ENCODE peak calls at places on chromosomes 7 and 10, in eight cellular contexts. One of them, this sample, is unnamed.
A peak's percentile ranks its signal among the peaks of the same experiment; 100 is the strongest.

GRCh38 chr10:93180402-93181040 is 106.8 kb downstream of the CYP26A1 start:
- DNase-seq in psoas muscle: peak; percentile 66
- DNase-seq in cardiac muscle cell: no peak
- DNase-seq in A673: no peak
- DNase-seq in colonic mucosa: peak; percentile 21
- DNase-seq in dorsolateral prefrontal cortex: no peak
- DNase-seq in mesendoderm: no peak
- DNase-seq in CD4-positive, alpha-beta T cell: no peak
- DNase-seq in this sample: no peak

GRCh38 chr7:73718438-73718881 is 1.0 kb downstream of the STX1A start:
- DNase-seq in A673: no peak
- DNase-seq in mesendoderm: no peak
- DNase-seq in psoas muscle: no peak
- DNase-seq in colonic mucosa: no peak
- DNase-seq in CD4-positive, alpha-beta T cell: no peak
- DNase-seq in cardiac muscle cell: no peak
- DNase-seq in dorsolateral prefrontal cortex: no peak
- DNase-seq in this sample: no peak

GRCh38 chr10:33293531-33294170 is 40.8 kb downstream of the NRP1 start:
- DNase-seq in mesendoderm: no peak
- DNase-seq in psoas muscle: no peak
- DNase-seq in dorsolateral prefrontal cortex: no peak
- DNase-seq in colonic mucosa: no peak
- DNase-seq in A673: no peak
- DNase-seq in CD4-positive, alpha-beta T cell: no peak
- DNase-seq in cardiac muscle cell: no peak
- DNase-seq in this sample: no peak

GRCh38 chr10:92696606-92697383 is 7.0 kb downstream of the HHEX start:
- DNase-seq in mesendoderm: peak; percentile 66
- DNase-seq in A673: no peak
- DNase-seq in psoas muscle: no peak
- DNase-seq in cardiac muscle cell: no peak
- DNase-seq in CD4-positive, alpha-beta T cell: no peak
- DNase-seq in dorsolateral prefrontal cortex: no peak
- DNase-seq in colonic mucosa: no peak
- DNase-seq in this sample: no peak

GRCh38 chr7:33905389-33906032 is at the start of gene BMPER:
- DNase-seq in psoas muscle: peak; percentile 33
- DNase-seq in CD4-positive, alpha-beta T cell: no peak
- DNase-seq in A673: peak; percentile 59
- DNase-seq in colonic mucosa: peak; percentile 28
- DNase-seq in cardiac muscle cell: peak; percentile 92
- DNase-seq in mesendoderm: peak; percentile 90
- DNase-seq in dorsolateral prefrontal cortex: peak; percentile 59
- DNase-seq in this sample: no peak

GRCh38 chr7:18936265-18936664 is 181.2 kb downstream of the TWIST1 start:
- DNase-seq in cardiac muscle cell: no peak
- DNase-seq in A673: no peak
- DNase-seq in psoas muscle: no peak
- DNase-seq in colonic mucosa: no peak
- DNase-seq in mesendoderm: no peak
- DNase-seq in dorsolateral prefrontal cortex: no peak
- DNase-seq in CD4-positive, alpha-beta T cell: no peak
- DNase-seq in this sample: no peak

GRCh38 chr7:33900501-33900900 is 4.8 kb upstream of the BMPER start:
- DNase-seq in colonic mucosa: no peak
- DNase-seq in mesendoderm: no peak
- DNase-seq in dorsolateral prefrontal cortex: no peak
- DNase-seq in psoas muscle: no peak
- DNase-seq in cardiac muscle cell: no peak
- DNase-seq in A673: no peak
- DNase-seq in CD4-positive, alpha-beta T cell: no peak
- DNase-seq in this sample: no peak

GRCh38 chr7:192035-192649 is at the start of gene FAM20C:
- DNase-seq in psoas muscle: peak; percentile 90
- DNase-seq in CD4-positive, alpha-beta T cell: peak; percentile 22
- DNase-seq in dorsolateral prefrontal cortex: peak; percentile 87
- DNase-seq in A673: peak; percentile 91
- DNase-seq in cardiac muscle cell: peak; percentile 91
- DNase-seq in mesendoderm: peak; percentile 61
- DNase-seq in colonic mucosa: peak; percentile 79
- DNase-seq in this sample: no peak

GRCh38 chr10:76547352-76547972 is 1090.1 kb downstream of the KCNMA1 start:
- DNase-seq in colonic mucosa: peak; percentile 86
- DNase-seq in CD4-positive, alpha-beta T cell: peak; percentile 2
- DNase-seq in dorsolateral prefrontal cortex: peak; percentile 73
- DNase-seq in mesendoderm: peak; percentile 86
- DNase-seq in cardiac muscle cell: peak; percentile 91
- DNase-seq in psoas muscle: peak; percentile 62
- DNase-seq in A673: peak; percentile 83
- DNase-seq in this sample: no peak

GRCh38 chr7:90713628-90714027 is 117.5 kb downstream of the CDK14 start:
- DNase-seq in mesendoderm: no peak
- DNase-seq in colonic mucosa: no peak
- DNase-seq in CD4-positive, alpha-beta T cell: no peak
- DNase-seq in cardiac muscle cell: no peak
- DNase-seq in dorsolateral prefrontal cortex: no peak
- DNase-seq in psoas muscle: no peak
- DNase-seq in A673: no peak
- DNase-seq in this sample: no peak

GRCh38 chr7:90709501-90710465 is 113.7 kb downstream of the CDK14 start:
- DNase-seq in mesendoderm: peak; percentile 51
- DNase-seq in psoas muscle: no peak
- DNase-seq in colonic mucosa: no peak
- DNase-seq in dorsolateral prefrontal cortex: peak; percentile 34
- DNase-seq in CD4-positive, alpha-beta T cell: no peak
- DNase-seq in A673: peak; percentile 73
- DNase-seq in cardiac muscle cell: no peak
- DNase-seq in this sample: no peak

GRCh38 chr7:90706067-90706716 is 110.1 kb downstream of the CDK14 start:
- DNase-seq in mesendoderm: no peak
- DNase-seq in colonic mucosa: no peak
- DNase-seq in A673: peak; percentile 58
- DNase-seq in dorsolateral prefrontal cortex: no peak
- DNase-seq in cardiac muscle cell: no peak
- DNase-seq in CD4-positive, alpha-beta T cell: no peak
- DNase-seq in psoas muscle: no peak
- DNase-seq in this sample: no peak

GRCh38 chr7:90708841-90709317 is 112.8 kb downstream of the CDK14 start:
- DNase-seq in mesendoderm: peak; percentile 88
- DNase-seq in A673: peak; percentile 90
- DNase-seq in CD4-positive, alpha-beta T cell: no peak
- DNase-seq in dorsolateral prefrontal cortex: no peak
- DNase-seq in colonic mucosa: peak; percentile 63
- DNase-seq in psoas muscle: no peak
- DNase-seq in cardiac muscle cell: peak; percentile 69
- DNase-seq in this sample: no peak

GRCh38 chr7:90710466-90710850 is 114.3 kb downstream of the CDK14 start:
- DNase-seq in dorsolateral prefrontal cortex: no peak
- DNase-seq in CD4-positive, alpha-beta T cell: no peak
- DNase-seq in A673: no peak
- DNase-seq in colonic mucosa: no peak
- DNase-seq in cardiac muscle cell: no peak
- DNase-seq in psoas muscle: no peak
- DNase-seq in mesendoderm: no peak
- DNase-seq in this sample: no peak
- H3K27ac ChIP-seq in dorsolateral prefrontal cortex: peak overlapping the region; percentile 60
- H3K27ac ChIP-seq in CD4-positive, alpha-beta T cell: no peak overlapping the region
- H3K27ac ChIP-seq in A673: peak overlapping the region; percentile 71
- H3K27ac ChIP-seq in colonic mucosa: no peak overlapping the region
- H3K27ac ChIP-seq in cardiac muscle cell: no peak overlapping the region
- H3K27ac ChIP-seq in psoas muscle: no peak overlapping the region
- H3K27ac ChIP-seq in mesendoderm: no peak overlapping the region
- H3K27ac ChIP-seq in this sample: no peak overlapping the region

GRCh38 chr7:112744818-112745217 is 45.4 kb downstream of the TMEM168 start:
- DNase-seq in dorsolateral prefrontal cortex: no peak
- DNase-seq in mesendoderm: no peak
- DNase-seq in A673: no peak
- DNase-seq in psoas muscle: no peak
- DNase-seq in colonic mucosa: no peak
- DNase-seq in cardiac muscle cell: peak; percentile 8
- DNase-seq in CD4-positive, alpha-beta T cell: no peak
- DNase-seq in this sample: no peak
- H3K27ac ChIP-seq in dorsolateral prefrontal cortex: no peak overlapping the region
- H3K27ac ChIP-seq in mesendoderm: no peak overlapping the region
- H3K27ac ChIP-seq in A673: no peak overlapping the region
- H3K27ac ChIP-seq in psoas muscle: no peak overlapping the region
- H3K27ac ChIP-seq in colonic mucosa: no peak overlapping the region
- H3K27ac ChIP-seq in cardiac muscle cell: peak overlapping the region; percentile 38
- H3K27ac ChIP-seq in CD4-positive, alpha-beta T cell: no peak overlapping the region
- H3K27ac ChIP-seq in this sample: no peak overlapping the region

DNA sequence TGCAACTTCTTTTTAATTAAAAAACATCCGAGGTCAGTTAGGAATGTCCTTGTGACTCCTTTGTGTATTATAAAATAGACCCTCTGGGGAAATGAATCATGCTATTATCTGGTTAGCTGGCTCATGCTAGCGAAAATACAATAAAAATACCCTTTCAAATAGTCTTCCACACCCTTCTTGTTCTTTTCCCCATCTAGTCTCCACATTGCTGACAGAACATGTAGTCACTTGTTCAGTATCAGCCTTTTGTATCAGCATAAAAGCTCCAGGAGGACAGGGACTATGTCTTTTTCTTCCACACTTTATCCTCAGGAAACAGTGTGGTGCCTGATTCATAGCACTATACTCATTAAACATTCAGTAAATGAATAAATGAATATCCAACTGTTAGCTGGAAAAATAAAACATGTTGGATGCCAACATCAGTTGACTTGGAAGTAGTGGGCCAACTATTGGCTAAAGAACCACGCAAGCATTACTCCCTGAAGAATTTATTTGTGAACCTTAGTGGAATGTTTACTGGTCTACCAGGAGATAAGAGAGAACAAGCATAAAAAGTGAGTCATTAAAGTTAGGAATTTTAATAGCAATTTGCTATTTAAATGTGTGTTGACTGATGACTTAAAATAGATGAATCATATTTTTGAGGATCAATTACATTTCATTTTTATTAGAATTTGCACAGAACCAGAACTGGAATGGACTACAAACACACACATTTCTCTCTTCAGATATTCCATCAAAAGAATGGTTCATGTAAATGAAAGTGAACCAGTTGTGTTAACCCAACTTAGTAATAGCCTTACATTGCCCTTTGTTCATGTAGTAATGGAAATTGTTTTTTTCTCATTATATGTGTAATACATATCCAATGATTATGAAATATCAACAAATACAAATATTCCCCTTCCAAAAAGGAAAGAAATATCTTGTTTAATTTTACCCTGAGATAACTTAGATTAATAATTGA is 129.6 kb downstream of the DKK1 start:
- DNase-seq in mesendoderm: no peak
- DNase-seq in cardiac muscle cell: no peak
- DNase-seq in psoas muscle: no peak
- DNase-seq in colonic mucosa: no peak
- DNase-seq in A673: peak; percentile 64
- DNase-seq in dorsolateral prefrontal cortex: no peak
- DNase-seq in CD4-positive, alpha-beta T cell: no peak
- DNase-seq in this sample: no peak
- H3K27ac ChIP-seq in mesendoderm: no peak overlapping the region
- H3K27ac ChIP-seq in cardiac muscle cell: no peak overlapping the region
- H3K27ac ChIP-seq in psoas muscle: no peak overlapping the region
- H3K27ac ChIP-seq in colonic mucosa: no peak overlapping the region
- H3K27ac ChIP-seq in A673: no peak overlapping the region
- H3K27ac ChIP-seq in dorsolateral prefrontal cortex: no peak overlapping the region
- H3K27ac ChIP-seq in CD4-positive, alpha-beta T cell: no peak overlapping the region
- H3K27ac ChIP-seq in this sample: no peak overlapping the region

GRCh38 chr10:6400331-6400730 is 179.7 kb downstream of the PRKCQ start:
- DNase-seq in dorsolateral prefrontal cortex: no peak
- DNase-seq in mesendoderm: peak; percentile 33
- DNase-seq in cardiac muscle cell: no peak
- DNase-seq in A673: no peak
- DNase-seq in CD4-positive, alpha-beta T cell: no peak
- DNase-seq in psoas muscle: no peak
- DNase-seq in colonic mucosa: no peak
- DNase-seq in this sample: no peak

GRCh38 chr10:6399879-6400278 is 180.2 kb downstream of the PRKCQ start:
- DNase-seq in dorsolateral prefrontal cortex: no peak
- DNase-seq in A673: no peak
- DNase-seq in mesendoderm: no peak
- DNase-seq in psoas muscle: no peak
- DNase-seq in CD4-positive, alpha-beta T cell: no peak
- DNase-seq in colonic mucosa: no peak
- DNase-seq in cardiac muscle cell: no peak
- DNase-seq in this sample: no peak

GRCh38 chr10:6402349-6402709 is 177.7 kb downstream of the PRKCQ start:
- DNase-seq in CD4-positive, alpha-beta T cell: no peak
- DNase-seq in colonic mucosa: no peak
- DNase-seq in cardiac muscle cell: no peak
- DNase-seq in dorsolateral prefrontal cortex: peak; percentile 71
- DNase-seq in A673: no peak
- DNase-seq in psoas muscle: no peak
- DNase-seq in mesendoderm: no peak
- DNase-seq in this sample: no peak

GRCh38 chr10:6401562-6402348 is 178.3 kb downstream of the PRKCQ start:
- DNase-seq in CD4-positive, alpha-beta T cell: peak; percentile 46
- DNase-seq in colonic mucosa: peak; percentile 77
- DNase-seq in mesendoderm: peak; percentile 95
- DNase-seq in cardiac muscle cell: peak; percentile 89
- DNase-seq in dorsolateral prefrontal cortex: peak; percentile 89
- DNase-seq in A673: peak; percentile 92
- DNase-seq in psoas muscle: peak; percentile 60
- DNase-seq in this sample: peak; percentile 62

DNA sequence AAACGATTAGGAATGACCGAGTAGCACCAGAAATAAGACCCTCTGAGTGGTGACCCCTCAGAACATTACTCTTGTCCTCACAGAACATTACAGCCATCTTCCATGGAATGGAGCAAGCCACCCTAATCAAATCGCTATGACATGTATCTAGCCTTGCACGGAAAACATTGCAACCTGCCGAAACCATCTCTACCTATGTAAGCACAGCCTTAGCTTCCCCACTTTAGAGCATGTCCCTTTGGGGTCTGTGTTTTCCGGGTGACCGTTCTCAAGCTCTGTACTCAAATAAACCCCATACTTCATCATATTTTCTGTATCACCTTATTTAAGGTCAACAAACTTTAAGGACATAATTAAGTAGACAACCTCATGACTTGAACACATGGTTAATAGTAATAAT is 179.0 kb downstream of the PRKCQ start:
- DNase-seq in CD4-positive, alpha-beta T cell: no peak
- DNase-seq in mesendoderm: no peak
- DNase-seq in cardiac muscle cell: no peak
- DNase-seq in dorsolateral prefrontal cortex: no peak
- DNase-seq in psoas muscle: no peak
- DNase-seq in colonic mucosa: no peak
- DNase-seq in A673: no peak
- DNase-seq in this sample: no peak
- H3K27ac ChIP-seq in CD4-positive, alpha-beta T cell: no peak overlapping the region
- H3K27ac ChIP-seq in mesendoderm: peak overlapping the region; percentile 8
- H3K27ac ChIP-seq in cardiac muscle cell: no peak overlapping the region
- H3K27ac ChIP-seq in dorsolateral prefrontal cortex: peak overlapping the region; percentile 70
- H3K27ac ChIP-seq in psoas muscle: peak overlapping the region; percentile 75
- H3K27ac ChIP-seq in colonic mucosa: no peak overlapping the region
- H3K27ac ChIP-seq in A673: no peak overlapping the region
- H3K27ac ChIP-seq in this sample: no peak overlapping the region

GRCh38 chr10:19920075-19920726 is 104.0 kb downstream of the PLXDC2 start:
- DNase-seq in mesendoderm: peak; percentile 12
- DNase-seq in colonic mucosa: peak; percentile 25
- DNase-seq in dorsolateral prefrontal cortex: no peak
- DNase-seq in A673: no peak
- DNase-seq in psoas muscle: no peak
- DNase-seq in CD4-positive, alpha-beta T cell: no peak
- DNase-seq in cardiac muscle cell: no peak
- DNase-seq in this sample: no peak
- H3K27ac ChIP-seq in mesendoderm: no peak overlapping the region
- H3K27ac ChIP-seq in colonic mucosa: no peak overlapping the region
- H3K27ac ChIP-seq in dorsolateral prefrontal cortex: no peak overlapping the region
- H3K27ac ChIP-seq in A673: no peak overlapping the region
- H3K27ac ChIP-seq in psoas muscle: no peak overlapping the region
- H3K27ac ChIP-seq in CD4-positive, alpha-beta T cell: no peak overlapping the region
- H3K27ac ChIP-seq in cardiac muscle cell: no peak overlapping the region
- H3K27ac ChIP-seq in this sample: no peak overlapping the region

This sample was measured in CD8-positive, alpha-beta T cell.